ENCODE peak calls at places on chromosomes 11 and 22, in nine cellular contexts. One of them, this sample, is unnamed.

GRCh38 chr22:38707346-38707745 is 1.6 kb downstream of the GTPBP1 start:
- DNase-seq in AG04449: no peak
- DNase-seq in endothelial cell: no peak
- DNase-seq in cardiac muscle cell: no peak
- DNase-seq in Peyer's patch: no peak
- DNase-seq in heart right ventricle: no peak
- DNase-seq in GM23338: no peak
- DNase-seq in GM06990: no peak
- DNase-seq in HFFc6: peak; percentile 55
- DNase-seq in this sample: no peak

GRCh38 chr11:71420455-71421241 is 27.5 kb downstream of the DHCR7 start:
- DNase-seq in Peyer's patch: no peak
- DNase-seq in cardiac muscle cell: peak; percentile 49
- DNase-seq in endothelial cell: peak; percentile 67
- DNase-seq in HFFc6: peak; percentile 13
- DNase-seq in GM06990: peak; percentile 37
- DNase-seq in AG04449: no peak
- DNase-seq in GM23338: peak; percentile 88
- DNase-seq in heart right ventricle: no peak
- DNase-seq in this sample: no peak

GRCh38 chr11:44519989-44520737 is 45.3 kb upstream of the CD82 start:
- DNase-seq in HFFc6: no peak
- DNase-seq in GM23338: peak; percentile 39
- DNase-seq in endothelial cell: no peak
- DNase-seq in GM06990: no peak
- DNase-seq in heart right ventricle: peak; percentile 20
- DNase-seq in AG04449: no peak
- DNase-seq in Peyer's patch: no peak
- DNase-seq in cardiac muscle cell: no peak
- DNase-seq in this sample: no peak

GRCh38 chr11:116835042-116835772 is 2.2 kb downstream of the APOA1 start:
- DNase-seq in HFFc6: no peak
- DNase-seq in GM23338: peak; percentile 41
- DNase-seq in GM06990: no peak
- DNase-seq in cardiac muscle cell: no peak
- DNase-seq in AG04449: no peak
- DNase-seq in endothelial cell: no peak
- DNase-seq in heart right ventricle: no peak
- DNase-seq in Peyer's patch: no peak
- DNase-seq in this sample: peak; percentile 55

GRCh38 chr11:119236891-119237290 is 30.8 kb downstream of the CBL start:
- DNase-seq in heart right ventricle: no peak
- DNase-seq in endothelial cell: no peak
- DNase-seq in Peyer's patch: no peak
- DNase-seq in cardiac muscle cell: no peak
- DNase-seq in AG04449: no peak
- DNase-seq in HFFc6: peak; percentile 57
- DNase-seq in GM06990: no peak
- DNase-seq in GM23338: no peak
- DNase-seq in this sample: no peak

GRCh38 chr11:7019500-7020182 is 505 bp downstream of the ZNF214 start:
- DNase-seq in heart right ventricle: peak; percentile 21
- DNase-seq in cardiac muscle cell: peak; percentile 58
- DNase-seq in endothelial cell: peak; percentile 51
- DNase-seq in Peyer's patch: no peak
- DNase-seq in AG04449: no peak
- DNase-seq in GM23338: peak; percentile 60
- DNase-seq in GM06990: no peak
- DNase-seq in HFFc6: no peak
- DNase-seq in this sample: peak; percentile 22

GRCh38 chr11:2703487-2704141 is 3.8 kb upstream of the KCNQ1OT1 start:
- DNase-seq in cardiac muscle cell: no peak
- DNase-seq in endothelial cell: no peak
- DNase-seq in heart right ventricle: no peak
- DNase-seq in GM23338: peak; percentile 34
- DNase-seq in HFFc6: no peak
- DNase-seq in Peyer's patch: peak; percentile 34
- DNase-seq in GM06990: no peak
- DNase-seq in AG04449: no peak
- DNase-seq in this sample: no peak

GRCh38 chr11:9765320-9766101 is 101.6 kb downstream of the SWAP70 start:
- DNase-seq in AG04449: peak; percentile 97
- DNase-seq in heart right ventricle: peak; percentile 60
- DNase-seq in GM23338: peak; percentile 64
- DNase-seq in endothelial cell: peak; percentile 39
- DNase-seq in Peyer's patch: no peak
- DNase-seq in cardiac muscle cell: peak; percentile 79
- DNase-seq in HFFc6: peak; percentile 37
- DNase-seq in GM06990: no peak
- DNase-seq in this sample: peak; percentile 40

GRCh38 chr22:26656896-26657851 is at the start of gene MIAT:
- DNase-seq in AG04449: no peak
- DNase-seq in endothelial cell: peak; percentile 39
- DNase-seq in GM06990: peak; percentile 73
- DNase-seq in Peyer's patch: no peak
- DNase-seq in heart right ventricle: no peak
- DNase-seq in cardiac muscle cell: no peak
- DNase-seq in HFFc6: no peak
- DNase-seq in GM23338: peak; percentile 90
- DNase-seq in this sample: peak; percentile 89

GRCh38 chr22:36171941-36172340 is 11.4 kb upstream of the APOL3 start:
- DNase-seq in Peyer's patch: no peak
- DNase-seq in AG04449: no peak
- DNase-seq in cardiac muscle cell: no peak
- DNase-seq in heart right ventricle: no peak
- DNase-seq in GM23338: peak; percentile 56
- DNase-seq in endothelial cell: no peak
- DNase-seq in GM06990: no peak
- DNase-seq in HFFc6: no peak
- DNase-seq in this sample: no peak

GRCh38 chr22:36180928-36181327 is 20.4 kb upstream of the APOL3 start:
- DNase-seq in endothelial cell: no peak
- DNase-seq in cardiac muscle cell: no peak
- DNase-seq in heart right ventricle: no peak
- DNase-seq in HFFc6: no peak
- DNase-seq in AG04449: no peak
- DNase-seq in GM06990: no peak
- DNase-seq in Peyer's patch: no peak
- DNase-seq in GM23338: no peak
- DNase-seq in this sample: no peak

GRCh38 chr22:36177160-36177559 is 16.6 kb upstream of the APOL3 start:
- DNase-seq in Peyer's patch: no peak
- DNase-seq in HFFc6: no peak
- DNase-seq in endothelial cell: no peak
- DNase-seq in AG04449: no peak
- DNase-seq in GM06990: no peak
- DNase-seq in cardiac muscle cell: no peak
- DNase-seq in GM23338: no peak
- DNase-seq in heart right ventricle: no peak
- DNase-seq in this sample: no peak

GRCh38 chr22:36180038-36180880 is 19.7 kb upstream of the APOL3 start:
- DNase-seq in heart right ventricle: peak; percentile 87
- DNase-seq in cardiac muscle cell: peak; percentile 82
- DNase-seq in endothelial cell: peak; percentile 91
- DNase-seq in Peyer's patch: peak; percentile 86
- DNase-seq in HFFc6: peak; percentile 45
- DNase-seq in GM23338: peak; percentile 87
- DNase-seq in AG04449: no peak
- DNase-seq in GM06990: no peak
- DNase-seq in this sample: peak; percentile 84

GRCh38 chr22:36175892-36176291 is 15.3 kb upstream of the APOL3 start:
- DNase-seq in Peyer's patch: no peak
- DNase-seq in endothelial cell: no peak
- DNase-seq in AG04449: no peak
- DNase-seq in GM23338: peak; percentile 32
- DNase-seq in heart right ventricle: no peak
- DNase-seq in HFFc6: no peak
- DNase-seq in GM06990: no peak
- DNase-seq in cardiac muscle cell: no peak
- DNase-seq in this sample: no peak
- TF ChIP-seq CTCF in Peyer's patch: no peak
- TF ChIP-seq CTCF in endothelial cell: peak; percentile 32
- TF ChIP-seq CTCF in AG04449: no peak
- TF ChIP-seq CTCF in GM23338: no peak
- TF ChIP-seq CTCF in heart right ventricle: no peak
- TF ChIP-seq CTCF in HFFc6: peak; percentile 54
- TF ChIP-seq CTCF in GM06990: no peak
- TF ChIP-seq CTCF in cardiac muscle cell: no peak
- TF ChIP-seq CTCF in this sample: no peak

GRCh38 chr22:41688365-41689211 is at the start of gene SNU13:
- DNase-seq in heart right ventricle: peak; percentile 92
- DNase-seq in cardiac muscle cell: peak; percentile 95
- DNase-seq in GM06990: peak; percentile 93
- DNase-seq in AG04449: peak; percentile 33
- DNase-seq in GM23338: peak; percentile 95
- DNase-seq in HFFc6: peak; percentile 89
- DNase-seq in Peyer's patch: peak; percentile 94
- DNase-seq in endothelial cell: peak; percentile 94
- DNase-seq in this sample: peak; percentile 96
- TF ChIP-seq CTCF in heart right ventricle: no peak
- TF ChIP-seq CTCF in cardiac muscle cell: no peak
- TF ChIP-seq CTCF in GM06990: no peak
- TF ChIP-seq CTCF in AG04449: no peak
- TF ChIP-seq CTCF in GM23338: peak; percentile 1
- TF ChIP-seq CTCF in HFFc6: peak; percentile 6
- TF ChIP-seq CTCF in Peyer's patch: no peak
- TF ChIP-seq CTCF in endothelial cell: no peak
- TF ChIP-seq CTCF in this sample: no peak

GRCh38 chr11:62627718-62628117 is 5.9 kb upstream of the B3GAT3 start:
- DNase-seq in HFFc6: no peak
- DNase-seq in GM06990: no peak
- DNase-seq in heart right ventricle: no peak
- DNase-seq in AG04449: no peak
- DNase-seq in GM23338: no peak
- DNase-seq in Peyer's patch: no peak
- DNase-seq in cardiac muscle cell: no peak
- DNase-seq in endothelial cell: no peak
- DNase-seq in this sample: no peak

GRCh38 chr11:62622476-62622875 is 690 bp upstream of the B3GAT3 start:
- DNase-seq in Peyer's patch: no peak
- DNase-seq in endothelial cell: no peak
- DNase-seq in heart right ventricle: no peak
- DNase-seq in GM06990: no peak
- DNase-seq in cardiac muscle cell: no peak
- DNase-seq in GM23338: peak; percentile 57
- DNase-seq in AG04449: no peak
- DNase-seq in HFFc6: no peak
- DNase-seq in this sample: no peak

GRCh38 chr11:62621027-62621566 is 689 bp downstream of the B3GAT3 start:
- DNase-seq in AG04449: no peak
- DNase-seq in Peyer's patch: no peak
- DNase-seq in GM06990: no peak
- DNase-seq in HFFc6: no peak
- DNase-seq in cardiac muscle cell: no peak
- DNase-seq in endothelial cell: no peak
- DNase-seq in heart right ventricle: no peak
- DNase-seq in GM23338: no peak
- DNase-seq in this sample: no peak

GRCh38 chr11:62621567-62622470 is at the start of gene B3GAT3:
- DNase-seq in cardiac muscle cell: peak; percentile 99
- DNase-seq in AG04449: peak; percentile 82
- DNase-seq in HFFc6: peak; percentile 98
- DNase-seq in heart right ventricle: peak; percentile 98
- DNase-seq in GM06990: peak; percentile 100
- DNase-seq in endothelial cell: peak; percentile 93
- DNase-seq in Peyer's patch: peak; percentile 99
- DNase-seq in GM23338: peak; percentile 98
- DNase-seq in this sample: peak; percentile 98
- TF ChIP-seq CTCF in cardiac muscle cell: no peak
- TF ChIP-seq CTCF in AG04449: peak; percentile 24
- TF ChIP-seq CTCF in HFFc6: peak; percentile 16
- TF ChIP-seq CTCF in heart right ventricle: no peak
- TF ChIP-seq CTCF in GM06990: no peak
- TF ChIP-seq CTCF in endothelial cell: no peak
- TF ChIP-seq CTCF in Peyer's patch: no peak
- TF ChIP-seq CTCF in GM23338: peak; percentile 9
- TF ChIP-seq CTCF in this sample: no peak

DNA sequence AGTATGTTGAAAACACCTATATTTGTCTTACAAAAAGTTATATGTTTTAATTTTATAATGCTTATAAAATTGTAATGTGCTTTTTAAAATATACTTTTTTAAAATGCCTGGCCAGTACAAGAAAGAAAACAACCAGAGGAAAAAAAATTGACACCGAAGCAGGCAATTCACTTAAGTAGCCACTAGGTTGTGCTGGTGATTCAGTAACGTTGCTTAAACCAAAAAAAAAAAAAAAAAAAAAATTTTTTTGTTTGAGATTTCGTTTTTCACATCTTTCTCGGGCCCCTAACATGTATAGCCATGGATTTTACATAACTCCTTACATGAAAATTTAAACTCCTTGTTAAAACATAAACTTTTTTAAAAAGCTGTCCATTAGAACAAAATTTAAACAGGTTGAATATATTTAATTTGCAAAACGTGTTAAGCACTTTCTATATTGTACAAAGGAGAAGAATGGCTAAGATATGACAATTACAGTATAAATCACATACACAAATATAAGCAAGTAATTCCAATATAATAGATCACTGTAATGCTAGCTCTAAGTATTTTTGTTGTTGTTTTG is 9.2 kb downstream of the OR8B4 start:
- DNase-seq in Peyer's patch: no peak
- DNase-seq in AG04449: peak; percentile 19
- DNase-seq in heart right ventricle: no peak
- DNase-seq in GM23338: peak; percentile 65
- DNase-seq in endothelial cell: no peak
- DNase-seq in HFFc6: peak; percentile 29
- DNase-seq in GM06990: no peak
- DNase-seq in cardiac muscle cell: peak; percentile 60
- DNase-seq in this sample: peak; percentile 21
- TF ChIP-seq CTCF in Peyer's patch: peak; percentile 63
- TF ChIP-seq CTCF in AG04449: peak; percentile 51
- TF ChIP-seq CTCF in heart right ventricle: peak; percentile 76
- TF ChIP-seq CTCF in GM23338: peak; percentile 56
- TF ChIP-seq CTCF in endothelial cell: peak; percentile 78
- TF ChIP-seq CTCF in HFFc6: peak; percentile 88
- TF ChIP-seq CTCF in GM06990: peak; percentile 57
- TF ChIP-seq CTCF in cardiac muscle cell: peak; percentile 67
- TF ChIP-seq CTCF in this sample: no peak

DNA sequence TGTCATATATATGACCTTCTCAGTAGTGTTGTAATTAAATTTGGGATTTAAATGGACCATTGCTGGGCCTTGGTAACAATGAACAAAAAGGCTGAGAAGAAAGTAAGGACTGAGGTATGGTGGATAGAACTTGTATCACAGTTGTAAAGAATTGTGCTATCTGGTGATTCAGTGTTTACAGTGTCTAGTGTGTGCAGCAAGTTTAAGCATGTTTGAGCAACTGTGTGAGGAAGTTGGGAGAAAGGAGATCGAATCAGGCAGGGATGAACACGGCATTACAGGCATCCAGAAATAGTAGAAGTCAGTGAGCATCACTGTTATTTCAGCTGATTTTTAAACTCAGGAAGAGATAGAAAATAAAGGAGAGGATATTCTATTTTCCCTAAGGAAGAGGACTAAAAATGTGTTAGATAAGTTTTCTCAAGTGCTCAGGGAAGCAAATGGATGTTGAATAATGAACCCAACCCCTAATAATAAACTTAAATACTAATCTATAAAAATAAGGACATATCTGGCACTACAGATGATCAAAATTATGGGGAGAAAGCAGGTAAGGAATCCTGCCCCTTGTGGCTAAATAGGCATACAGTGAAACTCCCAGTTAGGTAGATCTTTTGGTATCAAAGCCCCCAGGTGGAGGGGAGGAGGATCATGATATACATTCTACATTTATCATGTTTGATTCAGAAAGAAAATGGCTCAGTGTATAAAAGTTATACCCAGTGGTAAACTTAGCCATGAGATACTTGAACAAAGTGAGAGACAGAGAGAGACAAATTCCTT is 361.0 kb upstream of the ANO3 start:
- DNase-seq in AG04449: no peak
- DNase-seq in Peyer's patch: no peak
- DNase-seq in heart right ventricle: no peak
- DNase-seq in cardiac muscle cell: no peak
- DNase-seq in GM06990: no peak
- DNase-seq in HFFc6: no peak
- DNase-seq in GM23338: peak; percentile 51
- DNase-seq in endothelial cell: no peak
- DNase-seq in this sample: no peak
- TF ChIP-seq CTCF in AG04449: peak; percentile 18
- TF ChIP-seq CTCF in Peyer's patch: peak; percentile 14
- TF ChIP-seq CTCF in heart right ventricle: no peak
- TF ChIP-seq CTCF in cardiac muscle cell: no peak
- TF ChIP-seq CTCF in GM06990: peak; percentile 43
- TF ChIP-seq CTCF in HFFc6: peak; percentile 56
- TF ChIP-seq CTCF in GM23338: peak; percentile 63
- TF ChIP-seq CTCF in endothelial cell: peak; percentile 73
- TF ChIP-seq CTCF in this sample: peak; percentile 4